ENCODE peak calls at places on chromosomes 16 and 17, in four cellular contexts. One of them, this sample, is unnamed.

GRCh38 chr16:46836521-46837292 is 5.7 kb upstream of the C16orf87 start:
- DNase-seq in GM12878: no peak
- DNase-seq in K562: no peak
- DNase-seq in HL-60: peak
- DNase-seq in this sample: no peak

GRCh38 chr17:37405955-37406634 is 541 bp downstream of the ACACA start:
- DNase-seq in K562: no peak
- DNase-seq in GM12878: no peak
- DNase-seq in HL-60: no peak
- DNase-seq in this sample: no peak

GRCh38 chr16:84196727-84197486 is 6.0 kb downstream of the ADAD2 start:
- DNase-seq in K562: no peak
- DNase-seq in HL-60: no peak
- DNase-seq in GM12878: no peak
- DNase-seq in this sample: no peak

GRCh38 chr17:50841949-50842354 is 6.6 kb downstream of the WFIKKN2 start:
- DNase-seq in GM12878: no peak
- DNase-seq in HL-60: peak
- DNase-seq in K562: peak
- DNase-seq in this sample: peak

GRCh38 chr17:1110844-1111598 is 68.8 kb downstream of the ABR start:
- DNase-seq in GM12878: no peak
- DNase-seq in HL-60: peak
- DNase-seq in K562: no peak
- DNase-seq in this sample: no peak

GRCh38 chr16:19419691-19420060 is 2.0 kb downstream of the TMC5 start:
- DNase-seq in K562: no peak
- DNase-seq in HL-60: no peak
- DNase-seq in GM12878: no peak
- DNase-seq in this sample: no peak

GRCh38 chr17:58369214-58370031 is 17.4 kb upstream of the SUPT4H1 start:
- DNase-seq in HL-60: no peak
- DNase-seq in K562: no peak
- DNase-seq in GM12878: no peak
- DNase-seq in this sample: no peak

GRCh38 chr17:3870871-3871306 is 22.0 kb downstream of the CAMKK1 start:
- DNase-seq in HL-60: no peak
- DNase-seq in K562: peak
- DNase-seq in GM12878: no peak
- DNase-seq in this sample: peak

GRCh38 chr16:85234310-85235235 is 122.3 kb upstream of the CIBAR2 start:
- DNase-seq in K562: peak
- DNase-seq in GM12878: no peak
- DNase-seq in HL-60: no peak
- DNase-seq in this sample: no peak

GRCh38 chr17:81722184-81723120 is 10.4 kb downstream of the SLC25A10 start:
- DNase-seq in GM12878: no peak
- DNase-seq in HL-60: no peak
- DNase-seq in K562: peak
- DNase-seq in this sample: no peak

GRCh38 chr17:78651551-78651950 is 74.4 kb upstream of the DNAH17 start:
- DNase-seq in GM12878: no peak
- DNase-seq in HL-60: no peak
- DNase-seq in K562: no peak
- DNase-seq in this sample: no peak

GRCh38 chr17:7834554-7834890 is 505 bp downstream of the KDM6B start:
- DNase-seq in GM12878: no peak
- DNase-seq in HL-60: no peak
- DNase-seq in K562: peak
- DNase-seq in this sample: no peak

GRCh38 chr17:39626171-39626670 is 531 bp upstream of the PPP1R1B start:
- DNase-seq in HL-60: no peak
- DNase-seq in K562: no peak
- DNase-seq in GM12878: no peak
- DNase-seq in this sample: no peak

DNA sequence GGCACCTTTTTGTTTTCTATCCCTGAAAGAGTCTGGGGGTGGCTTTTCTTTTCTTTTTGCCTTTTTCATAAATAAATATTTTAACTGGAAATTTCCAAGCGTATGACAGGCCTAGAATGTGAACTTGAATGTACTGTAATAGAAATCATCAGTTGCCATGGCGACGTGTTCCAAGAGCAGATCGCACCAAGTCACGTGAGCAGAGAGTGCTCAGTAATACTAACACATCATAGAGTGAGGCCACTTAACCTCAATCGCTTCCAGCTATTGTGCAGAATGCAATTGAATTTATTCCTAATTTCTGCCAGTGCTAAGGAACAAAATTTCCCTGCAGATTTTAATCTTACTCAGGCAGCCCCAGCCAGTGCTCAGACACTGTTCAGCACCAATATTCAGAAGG is 26.1 kb upstream of the PMFBP1 start:
- DNase-seq in HL-60: no peak
- DNase-seq in K562: no peak
- DNase-seq in GM12878: no peak
- DNase-seq in this sample: no peak
- TF ChIP-seq SPI1 in HL-60: no peak
- TF ChIP-seq SPI1 in K562: no peak
- TF ChIP-seq SPI1 in GM12878: no peak
- TF ChIP-seq SPI1 in this sample: no peak

DNA sequence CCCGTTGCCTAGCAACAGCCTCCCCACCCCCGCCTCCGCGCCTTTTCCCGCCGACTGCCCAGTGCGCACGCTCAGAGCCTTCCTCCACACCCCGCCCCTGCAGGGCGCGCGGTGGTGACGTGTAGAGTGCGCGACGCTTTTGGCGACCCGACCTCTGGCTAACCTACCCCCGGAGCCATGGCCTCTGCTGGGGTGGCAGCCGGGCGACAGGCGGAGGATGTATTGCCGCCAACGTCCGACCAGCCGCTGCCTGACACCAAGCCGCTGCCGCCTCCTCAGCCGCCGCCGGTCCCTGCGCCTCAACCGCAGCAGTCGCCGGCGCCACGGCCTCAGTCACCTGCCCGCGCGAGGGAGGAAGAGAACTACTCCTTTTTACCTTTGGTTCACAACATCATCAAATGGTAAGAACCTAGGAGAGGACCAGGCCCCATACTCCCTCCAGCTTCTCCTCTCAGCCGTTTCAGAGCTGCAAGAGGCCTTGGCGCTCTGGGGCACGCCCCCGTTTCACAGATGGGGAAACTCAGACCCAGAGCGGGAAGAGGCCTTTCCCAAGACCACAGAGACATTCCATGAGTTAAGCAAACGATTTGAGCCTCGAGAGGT is at the start of gene MED9:
- DNase-seq in HL-60: peak
- DNase-seq in K562: peak
- DNase-seq in GM12878: peak
- DNase-seq in this sample: peak
- TF ChIP-seq POLR2AphosphoS5 in HL-60: peak
- TF ChIP-seq POLR2AphosphoS5 in K562: peak
- TF ChIP-seq POLR2AphosphoS5 in GM12878: peak
- TF ChIP-seq POLR2AphosphoS5 in this sample: peak

GRCh38 chr17:31392002-31392855 is 754 bp downstream of the RAB11FIP4 start:
- DNase-seq in GM12878: no peak
- DNase-seq in K562: no peak
- DNase-seq in HL-60: no peak
- DNase-seq in this sample: no peak
- TF ChIP-seq SPI1 in GM12878: no peak
- TF ChIP-seq SPI1 in K562: no peak
- TF ChIP-seq SPI1 in HL-60: no peak
- TF ChIP-seq SPI1 in this sample: no peak

GRCh38 chr16:17566656-17567450 is 96.1 kb upstream of the XYLT1 start:
- DNase-seq in GM12878: no peak
- DNase-seq in K562: no peak
- DNase-seq in HL-60: no peak
- DNase-seq in this sample: no peak
- TF ChIP-seq POLR2AphosphoS5 in GM12878: no peak
- TF ChIP-seq POLR2AphosphoS5 in K562: no peak
- TF ChIP-seq POLR2AphosphoS5 in HL-60: no peak
- TF ChIP-seq POLR2AphosphoS5 in this sample: no peak

GRCh38 chr17:67491678-67492019 is 114.6 kb downstream of the PITPNC1 start:
- DNase-seq in GM12878: no peak
- DNase-seq in HL-60: no peak
- DNase-seq in K562: no peak
- DNase-seq in this sample: no peak
- TF ChIP-seq SPI1 in GM12878: no peak
- TF ChIP-seq SPI1 in HL-60: no peak
- TF ChIP-seq SPI1 in K562: no peak
- TF ChIP-seq SPI1 in this sample: no peak

DNA sequence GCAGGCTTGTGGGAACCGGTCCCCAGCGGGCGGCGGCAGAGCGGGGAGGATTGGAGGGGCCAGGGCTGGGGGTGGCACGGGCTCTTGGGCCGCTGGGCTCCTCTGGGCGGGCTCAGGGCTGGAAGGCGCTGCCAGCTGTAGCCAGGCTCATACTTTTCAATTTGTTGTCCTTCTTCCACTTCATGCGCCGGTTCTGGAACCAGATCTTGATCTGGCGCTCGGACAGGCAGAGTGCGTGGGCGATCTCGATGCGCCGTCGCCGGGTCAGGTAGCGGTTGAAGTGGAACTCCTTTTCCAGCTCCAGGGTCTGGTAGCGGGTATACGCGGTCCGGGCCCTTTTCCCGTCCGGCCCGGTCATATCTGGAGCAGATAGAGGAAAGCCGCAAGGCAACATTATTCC is 1.5 kb downstream of the HOXB5 start:
- DNase-seq in HL-60: no peak
- DNase-seq in GM12878: no peak
- DNase-seq in K562: no peak
- DNase-seq in this sample: no peak
- TF ChIP-seq POLR2AphosphoS5 in HL-60: no peak
- TF ChIP-seq POLR2AphosphoS5 in GM12878: no peak
- TF ChIP-seq POLR2AphosphoS5 in K562: no peak
- TF ChIP-seq POLR2AphosphoS5 in this sample: no peak

This sample was measured in GM12891.